ENCODE peak calls at places on chromosomes 13 and 19, in eight cellular contexts. V is tibial nerve, S is IMR-90, P is neural crest cell, X is kidney, A is adrenal gland, D is AG09319, F is ovary. J is an unnamed sample.

GRCh38 chr13:20016649-20017364 is 58.3 kb downstream of the ZMYM2 start:
- DNase-seq in V (no peak), S (no peak), P (no peak), X (no peak), A (no peak), D (no peak), F (no peak), J (no peak)

GRCh38 chr13:79483302-79483701 is 2.3 kb downstream of the NDFIP2 start:
- DNase-seq in V (no peak), S (peak), P (no peak), X (no peak), A (no peak), D (no peak), F (no peak), J (no peak)

GRCh38 chr13:33138441-33138840 is 122.2 kb downstream of the KL start:
- DNase-seq in V (no peak), S (no peak), P (no peak), X (no peak), A (no peak), D (no peak), F (no peak), J (no peak)

GRCh38 chr19:33054623-33055022 is 10.1 kb downstream of the RHPN2 start:
- DNase-seq in V (no peak), S (no peak), P (no peak), X (peak), A (no peak), D (no peak), F (no peak), J (no peak)

GRCh38 chr19:10713317-10713716 is 4.6 kb upstream of the DNM2 start:
- DNase-seq in V (no peak), S (no peak), P (no peak), X (peak), A (no peak), D (no peak), F (no peak), J (no peak)

GRCh38 chr19:55372316-55373081 is 2.2 kb upstream of the IL11 start:
- DNase-seq in V (no peak), S (peak), P (no peak), X (peak), A (no peak), D (no peak), F (no peak), J (no peak)

GRCh38 chr13:70385852-70386251 is 277.6 kb upstream of the KLHL1 start:
- DNase-seq in V (no peak), S (no peak), P (no peak), X (peak), A (no peak), D (no peak), F (no peak), J (no peak)

GRCh38 chr13:37486171-37486661 is 112.4 kb downstream of the POSTN start:
- DNase-seq in V (no peak), S (no peak), P (no peak), X (no peak), A (no peak), D (no peak), F (no peak), J (no peak)

GRCh38 chr19:2474232-2475017 is 1.5 kb upstream of the GADD45B start:
- DNase-seq in V (peak), S (peak), P (peak), X (peak), A (peak), D (no peak), F (peak), J (peak)

GRCh38 chr13:73450583-73450982 is 391.8 kb downstream of the KLF5 start:
- DNase-seq in V (no peak), S (peak), P (no peak), X (no peak), A (no peak), D (no peak), F (no peak), J (no peak)

GRCh38 chr19:30253581-30253996 is 118.6 kb upstream of the ZNF536 start:
- DNase-seq in V (no peak), S (no peak), P (no peak), X (no peak), A (peak), D (no peak), F (no peak), J (no peak)

GRCh38 chr19:5851302-5851701 is at the start of gene FUT3:
- DNase-seq in V (no peak), S (no peak), P (no peak), X (no peak), A (no peak), D (no peak), F (no peak), J (no peak)

GRCh38 chr19:46056536-46056935 is 15.7 kb upstream of the IGFL4 start:
- DNase-seq in V (no peak), S (no peak), P (no peak), X (no peak), A (no peak), D (no peak), F (no peak), J (no peak)

GRCh38 chr19:42325896-42326771 is 699 bp downstream of the MEGF8 start:
- DNase-seq in V (no peak), S (no peak), P (peak), X (no peak), A (peak), D (no peak), F (no peak), J (peak)

GRCh38 chr13:28576037-28576436 is 81.1 kb upstream of the FLT1 start:
- DNase-seq in V (no peak), S (no peak), P (no peak), X (no peak), A (no peak), D (no peak), F (no peak), J (no peak)

GRCh38 chr13:101654916-101655315 is 202.4 kb downstream of the ITGBL1 start:
- DNase-seq in V (no peak), S (peak), P (no peak), X (no peak), A (no peak), D (no peak), F (no peak), J (no peak)

GRCh38 chr13:110319774-110320509 is 12.9 kb downstream of the COL4A2 start:
- DNase-seq in V (no peak), S (peak), P (no peak), X (peak), A (no peak), D (no peak), F (no peak), J (no peak)

GRCh38 chr19:31338069-31338767 is 11.0 kb downstream of the TSHZ3 start:
- DNase-seq in V (no peak), S (peak), P (peak), X (no peak), A (peak), D (no peak), F (peak), J (no peak)

GRCh38 chr13:76833465-76833864 is 52.7 kb downstream of the KCTD12 start:
- DNase-seq in V (no peak), S (no peak), P (no peak), X (no peak), A (no peak), D (no peak), F (no peak), J (no peak)

GRCh38 chr19:10683064-10683426 is 18.2 kb upstream of the QTRT1 start:
- DNase-seq in V (no peak), S (no peak), P (no peak), X (no peak), A (no peak), D (no peak), F (no peak), J (no peak)

GRCh38 chr19:55454787-55455243 is 6.6 kb downstream of the ISOC2 start:
- DNase-seq in V (no peak), S (peak), P (peak), X (no peak), A (no peak), D (no peak), F (no peak), J (peak)

GRCh38 chr13:92716749-92717148 is 509.9 kb upstream of the GPC6 start:
- DNase-seq in V (no peak), S (peak), P (no peak), X (no peak), A (no peak), D (no peak), F (no peak), J (no peak)

GRCh38 chr13:111116830-111117229 is 1.7 kb downstream of the ARHGEF7 start:
- DNase-seq in V (no peak), S (peak), P (no peak), X (no peak), A (no peak), D (no peak), F (no peak), J (no peak)

GRCh38 chr19:53109527-53109926 is 6.3 kb upstream of the ZNF160 start:
- DNase-seq in V (no peak), S (no peak), P (no peak), X (no peak), A (no peak), D (no peak), F (no peak), J (no peak)

GRCh38 chr19:32442650-32443049 is 37.1 kb downstream of the DPY19L3 start:
- DNase-seq in V (no peak), S (no peak), P (no peak), X (no peak), A (no peak), D (no peak), F (no peak), J (no peak)

GRCh38 chr13:73329355-73329754 is 270.6 kb downstream of the KLF5 start:
- DNase-seq in V (no peak), S (no peak), P (no peak), X (no peak), A (no peak), D (no peak), F (no peak), J (no peak)

GRCh38 chr13:89401209-89401810 is 1730.1 kb downstream of the SLITRK5 start:
- DNase-seq in V (no peak), S (peak), P (no peak), X (no peak), A (no peak), D (peak), F (no peak), J (no peak)

GRCh38 chr19:10105241-10106099 is 692 bp upstream of the PPAN start:
- DNase-seq in V (no peak), S (no peak), P (no peak), X (no peak), A (no peak), D (no peak), F (no peak), J (peak)

GRCh38 chr13:24659239-24659638 is 21.0 kb upstream of the ATP12A start:
- DNase-seq in V (no peak), S (no peak), P (no peak), X (no peak), A (no peak), D (no peak), F (no peak), J (no peak)

GRCh38 chr13:42136518-42136917 is 88.1 kb downstream of the DGKH start:
- DNase-seq in V (no peak), S (no peak), P (no peak), X (no peak), A (no peak), D (no peak), F (no peak), J (no peak)

GRCh38 chr19:16180611-16181010 is 4.6 kb upstream of the FAM32A start:
- DNase-seq in V (no peak), S (peak), P (no peak), X (no peak), A (no peak), D (no peak), F (no peak), J (no peak)

GRCh38 chr19:940591-941291 is 14.9 kb downstream of the ARID3A start:
- DNase-seq in V (peak), S (peak), P (no peak), X (peak), A (peak), D (no peak), F (no peak), J (peak)

GRCh38 chr13:113835461-113836274 is 28.2 kb downstream of the GAS6 start:
- DNase-seq in V (no peak), S (peak), P (no peak), X (peak), A (no peak), D (peak), F (no peak), J (no peak)

GRCh38 chr13:25756251-25756650 is 295.6 kb downstream of the SHISA2 start:
- DNase-seq in V (no peak), S (no peak), P (no peak), X (no peak), A (no peak), D (no peak), F (no peak), J (no peak)

GRCh38 chr19:35738887-35739229 is 3.4 kb downstream of the IGFLR1 start:
- DNase-seq in V (no peak), S (no peak), P (no peak), X (no peak), A (no peak), D (no peak), F (peak), J (no peak)

GRCh38 chr19:35739275-35740107 is 2.8 kb downstream of the IGFLR1 start:
- DNase-seq in V (no peak), S (no peak), P (no peak), X (peak), A (no peak), D (no peak), F (peak), J (peak)

GRCh38 chr19:35734889-35735288 is 7.4 kb downstream of the IGFLR1 start:
- DNase-seq in V (no peak), S (no peak), P (no peak), X (no peak), A (no peak), D (no peak), F (no peak), J (no peak)

GRCh38 chr19:35738021-35738886 is 4.0 kb downstream of the IGFLR1 start:
- DNase-seq in V (no peak), S (no peak), P (no peak), X (peak), A (peak), D (no peak), F (no peak), J (no peak)

GRCh38 chr19:35736913-35737886 is 5.1 kb downstream of the IGFLR1 start:
- DNase-seq in V (no peak), S (no peak), P (no peak), X (peak), A (no peak), D (no peak), F (no peak), J (peak)
- TF ChIP-seq CTCF in V (no peak), S (no peak), P (peak), X (peak), A (no peak), D (no peak), F (no peak), J (peak)

GRCh38 chr13:66506979-66507378 is 723.2 kb downstream of the PCDH9 start:
- DNase-seq in V (no peak), S (peak), P (no peak), X (no peak), A (no peak), D (no peak), F (no peak), J (no peak)
- TF ChIP-seq CTCF in V (no peak), S (no peak), P (no peak), X (no peak), A (no peak), D (no peak), F (no peak), J (no peak)

DNA sequence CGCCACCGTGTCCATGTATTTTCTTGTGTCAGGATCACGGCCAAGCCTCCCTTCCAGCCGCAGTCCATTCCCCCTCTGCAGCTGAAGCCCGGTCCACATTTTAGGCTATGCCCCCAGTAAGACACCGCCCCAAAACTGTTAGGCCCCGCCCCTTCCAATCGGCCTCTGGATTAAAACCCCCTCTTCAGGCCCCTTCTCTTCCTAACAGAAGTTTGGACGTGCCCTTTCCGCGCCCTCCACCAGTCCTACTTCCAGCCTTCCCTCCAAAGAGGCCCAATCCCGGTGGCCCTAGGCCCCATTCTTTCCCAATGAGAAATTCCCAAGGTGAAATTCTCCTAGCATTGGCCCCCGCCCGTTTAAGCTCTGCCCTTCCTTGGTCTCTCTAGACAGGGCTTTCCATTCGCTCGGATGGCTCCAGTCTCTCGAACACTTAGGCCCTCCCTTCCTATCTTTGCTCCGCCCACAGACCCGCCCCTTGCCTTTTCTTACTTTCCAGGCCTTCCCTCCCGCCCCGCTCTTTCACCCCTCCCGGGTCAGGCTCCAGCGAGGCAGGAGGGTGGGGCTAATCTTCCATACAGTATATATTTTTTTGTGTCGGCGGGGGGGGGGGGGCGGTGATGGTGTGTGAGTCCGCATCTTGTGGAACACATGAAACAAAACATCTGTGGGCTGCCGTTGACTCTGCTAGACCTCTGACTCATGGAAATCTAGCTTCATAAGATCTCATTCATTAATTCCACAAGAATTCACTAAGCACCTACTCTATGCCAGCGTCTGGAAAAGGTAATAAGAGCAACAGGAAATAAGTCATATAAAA is 13.6 kb downstream of the LTBP4 start:
- DNase-seq in V (peak), S (peak), P (no peak), X (peak), A (peak), D (peak), F (peak), J (peak)
- TF ChIP-seq CTCF in V (no peak), S (no peak), P (no peak), X (no peak), A (peak), D (no peak), F (no peak), J (no peak)

DNA sequence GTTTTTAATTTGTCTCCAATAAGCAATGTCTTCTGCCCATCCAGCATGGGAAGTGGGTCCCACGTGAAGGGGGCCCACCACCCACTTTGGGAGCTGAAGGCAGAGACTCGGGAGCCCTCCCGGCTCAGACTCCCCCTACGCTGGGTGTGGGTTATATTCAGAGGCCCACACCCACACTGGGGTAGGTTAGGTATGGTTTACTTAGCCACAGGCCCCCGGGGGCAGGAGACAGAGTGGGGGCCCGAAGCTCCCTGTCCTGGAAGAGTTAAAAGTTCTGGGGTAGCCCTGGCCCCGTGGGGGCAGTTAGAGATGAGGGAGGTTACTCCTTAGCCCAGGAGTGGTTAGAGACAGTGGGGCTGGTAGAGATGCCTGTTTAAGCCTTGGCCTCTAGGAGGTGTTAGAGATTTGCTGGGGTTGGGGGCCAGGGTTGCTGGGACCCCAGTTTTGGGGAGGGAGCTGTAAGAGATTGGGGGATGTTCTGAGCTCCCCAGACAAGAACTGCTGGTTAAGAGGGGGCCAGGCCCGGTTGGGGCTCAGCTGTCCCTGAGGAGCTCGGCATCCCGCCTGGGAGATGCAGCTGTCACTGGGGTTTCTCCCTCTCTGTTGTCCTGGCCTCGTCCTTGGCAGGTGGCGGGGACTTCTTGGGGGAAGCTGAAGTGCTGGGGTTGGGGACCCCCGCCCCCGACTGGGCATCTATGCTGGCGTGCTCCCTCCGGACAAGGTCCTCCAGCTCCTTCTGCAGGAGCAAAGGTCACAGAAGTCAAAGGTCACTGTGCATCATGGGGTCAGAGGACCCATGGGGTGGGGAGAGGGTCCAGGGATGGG is 712 bp upstream of the RINL start:
- DNase-seq in V (no peak), S (no peak), P (no peak), X (no peak), A (no peak), D (no peak), F (no peak), J (no peak)
- TF ChIP-seq CTCF in V (no peak), S (no peak), P (no peak), X (no peak), A (no peak), D (no peak), F (no peak), J (no peak)

DNA sequence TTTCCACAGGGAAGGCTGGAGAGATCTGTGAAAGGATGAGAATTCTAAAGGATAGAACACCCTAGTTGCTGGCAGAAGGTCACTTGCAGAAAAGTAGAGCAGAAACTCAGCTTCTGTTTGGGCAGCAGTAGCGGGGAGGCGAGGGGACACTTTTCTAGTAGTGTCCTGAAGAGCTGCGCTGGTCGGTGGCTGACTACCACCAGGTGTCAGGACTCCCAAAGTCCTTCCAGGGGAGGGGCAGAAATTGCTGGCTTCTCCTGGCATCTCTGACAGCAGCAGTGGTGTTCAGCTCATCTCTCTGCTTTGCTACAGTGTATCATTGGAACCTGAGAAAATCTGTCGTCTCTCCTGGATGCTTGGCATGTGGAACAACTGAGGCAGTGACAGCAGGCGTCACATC is 120.9 kb downstream of the ZDHHC20 start:
- DNase-seq in V (no peak), S (no peak), P (no peak), X (no peak), A (no peak), D (no peak), F (no peak), J (no peak)
- TF ChIP-seq CTCF in V (no peak), S (no peak), P (no peak), X (no peak), A (no peak), D (peak), F (no peak), J (no peak)

J was measured in B cell.